ENCODE peak calls at places on chromosome 22, in nine cellular contexts. L is activated gamma-delta T cell treated with anti-CD3 and anti-CD28 coated beads, Interleukin-2, amount 50 U/mL, for 16 hours; R is posterior vena cava; E is AG09309; Y is NCI-H2081; I is amniotic stem cell; W is HS-27A; N is cardiac fibroblast; J is NB4. C is an unnamed sample.

GRCh38 chr22:38327805-38328204 is 10.6 kb upstream of the CSNK1E start:
- DNase-seq in L (no peak), R (no peak), E (peak; percentile 45), Y (no peak), I (peak; percentile 64), W (peak; percentile 69), N (peak; percentile 57), J (peak; percentile 31), C (no peak)

GRCh38 chr22:17491090-17491489 is 72.2 kb upstream of the SLC25A18 start:
- DNase-seq in L (no peak), R (no peak), E (no peak), Y (no peak), I (no peak), W (no peak), N (no peak), J (peak; percentile 31), C (no peak)

GRCh38 chr22:36333632-36334031 is 54.1 kb downstream of the MYH9 start:
- DNase-seq in L (no peak), R (no peak), E (no peak), Y (no peak), I (no peak), W (no peak), N (no peak), J (no peak), C (no peak)

GRCh38 chr22:43743131-43743530 is 69.0 kb downstream of the EFCAB6 start:
- DNase-seq in L (no peak), R (no peak), E (no peak), Y (no peak), I (no peak), W (no peak), N (no peak), J (peak; percentile 26), C (no peak)

GRCh38 chr22:38173156-38173906 is 8.3 kb downstream of the PLA2G6 start:
- DNase-seq in L (no peak), R (no peak), E (no peak), Y (no peak), I (no peak), W (no peak), N (no peak), J (no peak), C (no peak)

GRCh38 chr22:36395922-36396321 is 8.2 kb upstream of the MYH9 start:
- DNase-seq in L (no peak), R (no peak), E (no peak), Y (no peak), I (no peak), W (no peak), N (peak; percentile 70), J (no peak), C (no peak)

GRCh38 chr22:27632451-27633295 is 168.9 kb downstream of the MN1 start:
- DNase-seq in L (no peak), R (peak; percentile 69), E (no peak), Y (no peak), I (no peak), W (no peak), N (no peak), J (no peak), C (no peak)

GRCh38 chr22:31861226-31861840 is 83.0 kb upstream of the YWHAH start:
- DNase-seq in L (no peak), R (no peak), E (no peak), Y (no peak), I (no peak), W (no peak), N (peak; percentile 44), J (no peak), C (no peak)

C was measured in HFF-Myc.